ENCODE peak calls at places on chromosomes 5 and 9, in four cellular contexts. N, Q, G and U are unnamed samples.

GRCh38 chr9:131666779-131667178 is 73.1 kb downstream of the RAPGEF1 start:
- DNase-seq in N (no peak), Q (no peak), G (no peak), U (no peak)

GRCh38 chr5:108168915-108169314 is 213.0 kb downstream of the FBXL17 start:
- DNase-seq in N (no peak), Q (no peak), G (no peak), U (no peak)

GRCh38 chr9:107029146-107029545 is 166.2 kb downstream of the ZNF462 start:
- DNase-seq in N (no peak), Q (no peak), G (no peak), U (no peak)

GRCh38 chr9:81022177-81022576 is 667.2 kb downstream of the TLE1 start:
- DNase-seq in N (peak; percentile 7), Q (no peak), G (peak; percentile 43), U (no peak)

GRCh38 chr5:1509346-1510085 is 14.2 kb downstream of the LPCAT1 start:
- DNase-seq in N (no peak), Q (no peak), G (no peak), U (no peak)

GRCh38 chr9:21505425-21506179 is 23.5 kb upstream of the IFNE start:
- DNase-seq in N (peak; percentile 29), Q (no peak), G (no peak), U (no peak)

GRCh38 chr5:41794478-41794877 is 75.7 kb downstream of the OXCT1 start:
- DNase-seq in N (peak; percentile 89), Q (peak; percentile 5), G (peak; percentile 80), U (peak; percentile 94)

GRCh38 chr5:74122175-74122574 is 496.2 kb downstream of the ARHGEF28 start:
- DNase-seq in N (no peak), Q (no peak), G (no peak), U (no peak)

GRCh38 chr5:113293613-113294340 is 141.0 kb downstream of the TSSK1B start:
- DNase-seq in N (peak; percentile 34), Q (no peak), G (no peak), U (no peak)

GRCh38 chr5:151298063-151298462 is 5.5 kb downstream of the SLC36A3 start:
- DNase-seq in N (no peak), Q (no peak), G (peak; percentile 55), U (no peak)

GRCh38 chr5:54876-55569 is 36.9 kb upstream of the PLEKHG4B start:
- DNase-seq in N (no peak), Q (no peak), G (no peak), U (no peak)

GRCh38 chr9:126228779-126229444 is 97.7 kb upstream of the MVB12B start:
- DNase-seq in N (peak; percentile 74), Q (peak; percentile 43), G (peak; percentile 41), U (peak; percentile 14)

GRCh38 chr9:78692871-78693270 is 395.9 kb downstream of the PSAT1 start:
- DNase-seq in N (no peak), Q (no peak), G (no peak), U (no peak)

GRCh38 chr5:95102080-95102479 is 182.8 kb downstream of the MCTP1 start:
- DNase-seq in N (no peak), Q (no peak), G (no peak), U (no peak)

GRCh38 chr9:72333758-72334157 is 31.2 kb downstream of the ZFAND5 start:
- DNase-seq in N (no peak), Q (no peak), G (no peak), U (no peak)

GRCh38 chr9:34254141-34254913 is 74.7 kb downstream of the KIF24 start:
- DNase-seq in N (peak; percentile 67), Q (no peak), G (peak; percentile 68), U (peak; percentile 82)

GRCh38 chr5:98602534-98603112 is 170.8 kb upstream of the RGMB start:
- DNase-seq in N (no peak), Q (no peak), G (no peak), U (no peak)

GRCh38 chr9:37909326-37909725 is 5.4 kb upstream of the SLC25A51 start:
- DNase-seq in N (no peak), Q (no peak), G (no peak), U (no peak)

GRCh38 chr9:81879501-81879916 is 48.7 kb upstream of the SPATA31D4 start:
- DNase-seq in N (peak; percentile 22), Q (no peak), G (no peak), U (no peak)

GRCh38 chr5:41722359-41722950 is 147.8 kb downstream of the OXCT1 start:
- DNase-seq in N (peak; percentile 41), Q (no peak), G (no peak), U (no peak)

GRCh38 chr5:172837640-172838039 is 3.6 kb downstream of the ERGIC1 start:
- DNase-seq in N (no peak), Q (peak; percentile 15), G (no peak), U (no peak)

GRCh38 chr5:136053336-136054121 is 24.7 kb downstream of the TGFBI start:
- DNase-seq in N (peak; percentile 81), Q (no peak), G (peak; percentile 97), U (peak; percentile 94)

GRCh38 chr9:81268048-81268447 is 421.3 kb downstream of the TLE1 start:
- DNase-seq in N (no peak), Q (no peak), G (peak; percentile 8), U (no peak)

GRCh38 chr5:120546922-120547321 is 82.8 kb downstream of the PRR16 start:
- DNase-seq in N (no peak), Q (no peak), G (no peak), U (no peak)

GRCh38 chr5:169343761-169344160 is 42.8 kb upstream of the SLIT3 start:
- DNase-seq in N (no peak), Q (no peak), G (no peak), U (no peak)

GRCh38 chr9:21558079-21558478 is 76.0 kb upstream of the IFNE start:
- DNase-seq in N (no peak), Q (no peak), G (no peak), U (no peak)